ENCODE peak calls at places on chromosome 14, in five cellular contexts. One of them, this sample, is unnamed.

GRCh38 chr14:71591929-71592328 is 340.3 kb upstream of the RGS6 start:
- DNase-seq in GM10248: no peak
- DNase-seq in body of pancreas: no peak
- DNase-seq in MCF 10A: peak
- DNase-seq in activated gamma-delta T cell: no peak
- DNase-seq in this sample: no peak

GRCh38 chr14:87712386-87713113 is 280.4 kb downstream of the GALC start:
- DNase-seq in GM10248: no peak
- DNase-seq in body of pancreas: no peak
- DNase-seq in MCF 10A: no peak
- DNase-seq in activated gamma-delta T cell: no peak
- DNase-seq in this sample: no peak

GRCh38 chr14:104600141-104600643 is 4.4 kb downstream of the TMEM179 start:
- DNase-seq in GM10248: no peak
- DNase-seq in body of pancreas: peak
- DNase-seq in MCF 10A: no peak
- DNase-seq in activated gamma-delta T cell: no peak
- DNase-seq in this sample: no peak

GRCh38 chr14:72089625-72090024 is 157.4 kb downstream of the RGS6 start:
- DNase-seq in GM10248: no peak
- DNase-seq in body of pancreas: no peak
- DNase-seq in MCF 10A: no peak
- DNase-seq in activated gamma-delta T cell: no peak
- DNase-seq in this sample: no peak

GRCh38 chr14:104424406-104425072 is 155.0 kb upstream of the C14orf180 start:
- DNase-seq in GM10248: peak
- DNase-seq in body of pancreas: no peak
- DNase-seq in MCF 10A: no peak
- DNase-seq in activated gamma-delta T cell: no peak
- DNase-seq in this sample: no peak

GRCh38 chr14:92586001-92586947 is 72.7 kb downstream of the RIN3 start:
- DNase-seq in GM10248: no peak
- DNase-seq in body of pancreas: no peak
- DNase-seq in MCF 10A: peak
- DNase-seq in activated gamma-delta T cell: no peak
- DNase-seq in this sample: no peak

GRCh38 chr14:88962356-88962755 is 137.9 kb downstream of the TTC8 start:
- DNase-seq in GM10248: no peak
- DNase-seq in body of pancreas: no peak
- DNase-seq in MCF 10A: no peak
- DNase-seq in activated gamma-delta T cell: no peak
- DNase-seq in this sample: no peak

GRCh38 chr14:73237219-73237785 is at the start of gene PAPLN:
- DNase-seq in GM10248: peak
- DNase-seq in body of pancreas: peak
- DNase-seq in MCF 10A: peak
- DNase-seq in activated gamma-delta T cell: no peak
- DNase-seq in this sample: no peak

GRCh38 chr14:23294734-23295561 is 7.7 kb downstream of the PPP1R3E start:
- DNase-seq in GM10248: no peak
- DNase-seq in body of pancreas: peak
- DNase-seq in MCF 10A: peak
- DNase-seq in activated gamma-delta T cell: no peak
- DNase-seq in this sample: no peak